ENCODE peak calls at places on chromosome 1, in six cellular contexts. R is mucosa of gallbladder; M is activated T-helper 9 cell treated with anti-CD3 and anti-CD28 coated beads, Interleukin-2, amount 50 U/mL, for 16 hours; I is HT-29; Q is RPMI8226; S is iris pigment epithelial cell. B is an unnamed sample.

GRCh38 chr1:87226341-87226760 is 102.3 kb upstream of the LMO4 start:
- DNase-seq in R (peak; percentile 85), M (no peak), I (peak; percentile 90), Q (no peak), S (peak; percentile 100), B (peak; percentile 45)

GRCh38 chr1:184082541-184082940 is 31.0 kb downstream of the TSEN15 start:
- DNase-seq in R (no peak), M (no peak), I (no peak), Q (no peak), S (no peak), B (no peak)

GRCh38 chr1:11749203-11749689 is 12.7 kb upstream of the C1orf167 start:
- DNase-seq in R (peak; percentile 46), M (peak; percentile 15), I (peak; percentile 44), Q (peak; percentile 87), S (no peak), B (peak; percentile 64)

GRCh38 chr1:176136891-176137290 is 70.2 kb downstream of the COP1 start:
- DNase-seq in R (no peak), M (no peak), I (no peak), Q (no peak), S (peak; percentile 18), B (no peak)

GRCh38 chr1:166270476-166271150 is 103.8 kb upstream of the FAM78B start:
- DNase-seq in R (no peak), M (no peak), I (no peak), Q (no peak), S (no peak), B (no peak)

GRCh38 chr1:58934711-58935110 is 150.9 kb upstream of the JUN start:
- DNase-seq in R (no peak), M (no peak), I (no peak), Q (no peak), S (no peak), B (no peak)

GRCh38 chr1:18599096-18599495 is 31.6 kb upstream of the PAX7 start:
- DNase-seq in R (no peak), M (no peak), I (no peak), Q (no peak), S (no peak), B (peak; percentile 33)

GRCh38 chr1:230861489-230861888 is 6.8 kb downstream of the C1orf198 start:
- DNase-seq in R (no peak), M (no peak), I (no peak), Q (no peak), S (no peak), B (no peak)

GRCh38 chr1:15950763-15951295 is 25.1 kb downstream of the ZBTB17 start:
- DNase-seq in R (no peak), M (peak; percentile 70), I (no peak), Q (no peak), S (peak; percentile 75), B (no peak)

GRCh38 chr1:11417162-11417561 is 61.8 kb upstream of the DISP3 start:
- DNase-seq in R (no peak), M (no peak), I (no peak), Q (no peak), S (no peak), B (no peak)